ENCODE peak calls at places on chromosomes 1 and 21, in four cellular contexts. X is A549, F is H1, M is K562. J is an unnamed sample.

GRCh38 chr1:119075614-119076013 is 64.8 kb downstream of the WARS2 start:
- DNase-seq in M (no peak), X (no peak), F (no peak), J (peak)

GRCh38 chr21:42759594-42759927 is 106.1 kb downstream of the PDE9A start:
- DNase-seq in F (no peak), M (no peak), X (no peak), J (no peak)

GRCh38 chr21:37582613-37583012 is 216.0 kb downstream of the DYRK1A start:
- DNase-seq in M (peak), F (no peak), X (peak), J (peak)

GRCh38 chr1:226064168-226064815 is 1.8 kb downstream of the H3-3A start:
- DNase-seq in F (no peak), M (no peak), X (peak), J (no peak)

GRCh38 chr1:27544818-27545612 is 55.0 kb upstream of the WASF2 start:
- DNase-seq in F (no peak), X (no peak), M (no peak), J (peak)

GRCh38 chr1:11831945-11832725 is 15.4 kb downstream of the NPPA start:
- DNase-seq in F (no peak), M (peak), X (no peak), J (no peak)

GRCh38 chr1:1984560-1985070 is 19.0 kb downstream of the CFAP74 start:
- DNase-seq in M (no peak), F (no peak), X (no peak), J (no peak)

GRCh38 chr1:22500476-22500875 is 48.8 kb downstream of the ZBTB40 start:
- DNase-seq in X (no peak), F (no peak), M (no peak), J (peak)

GRCh38 chr1:77688939-77689338 is 6.5 kb upstream of the ZZZ3 start:
- DNase-seq in M (no peak), X (no peak), F (no peak), J (no peak)

GRCh38 chr1:71668059-71668458 is 587.2 kb upstream of the ZRANB2 start:
- DNase-seq in X (no peak), M (no peak), F (no peak), J (peak)

GRCh38 chr1:244497805-244498204 is 36.7 kb downstream of the CATSPERE start:
- DNase-seq in X (no peak), M (no peak), F (no peak), J (no peak)

GRCh38 chr1:99639408-99639807 is 6.5 kb upstream of the PALMD start:
- DNase-seq in M (no peak), X (no peak), F (no peak), J (no peak)

GRCh38 chr1:179955318-179955638 is 668 bp downstream of the CEP350 start:
- DNase-seq in M (no peak), X (peak), F (no peak), J (peak)

GRCh38 chr21:36883532-36884486 is 82.7 kb downstream of the HLCS start:
- DNase-seq in F (no peak), X (peak), M (no peak), J (peak)

GRCh38 chr1:245409341-245410195 is 254.8 kb downstream of the KIF26B start:
- DNase-seq in X (no peak), M (no peak), F (no peak), J (no peak)

GRCh38 chr1:199298825-199299224 is 660.0 kb downstream of the PTPRC start:
- DNase-seq in F (no peak), M (no peak), X (no peak), J (peak)

GRCh38 chr1:210363119-210363518 is 34.4 kb downstream of the HHAT start:
- DNase-seq in M (no peak), F (no peak), X (no peak), J (no peak)

GRCh38 chr1:210364479-210364878 is 35.8 kb downstream of the HHAT start:
- DNase-seq in F (no peak), X (no peak), M (no peak), J (no peak)

GRCh38 chr1:210361665-210362064 is 33.0 kb downstream of the HHAT start:
- DNase-seq in X (no peak), M (no peak), F (no peak), J (no peak)

GRCh38 chr1:210360852-210361477 is 32.3 kb downstream of the HHAT start:
- DNase-seq in X (peak), F (no peak), M (peak), J (peak)

GRCh38 chr1:210362526-210362925 is 33.8 kb downstream of the HHAT start:
- DNase-seq in M (no peak), X (no peak), F (no peak), J (peak)
- TF ChIP-seq USF2 in M (no peak), X (no peak), F (no peak), J (no peak)

DNA sequence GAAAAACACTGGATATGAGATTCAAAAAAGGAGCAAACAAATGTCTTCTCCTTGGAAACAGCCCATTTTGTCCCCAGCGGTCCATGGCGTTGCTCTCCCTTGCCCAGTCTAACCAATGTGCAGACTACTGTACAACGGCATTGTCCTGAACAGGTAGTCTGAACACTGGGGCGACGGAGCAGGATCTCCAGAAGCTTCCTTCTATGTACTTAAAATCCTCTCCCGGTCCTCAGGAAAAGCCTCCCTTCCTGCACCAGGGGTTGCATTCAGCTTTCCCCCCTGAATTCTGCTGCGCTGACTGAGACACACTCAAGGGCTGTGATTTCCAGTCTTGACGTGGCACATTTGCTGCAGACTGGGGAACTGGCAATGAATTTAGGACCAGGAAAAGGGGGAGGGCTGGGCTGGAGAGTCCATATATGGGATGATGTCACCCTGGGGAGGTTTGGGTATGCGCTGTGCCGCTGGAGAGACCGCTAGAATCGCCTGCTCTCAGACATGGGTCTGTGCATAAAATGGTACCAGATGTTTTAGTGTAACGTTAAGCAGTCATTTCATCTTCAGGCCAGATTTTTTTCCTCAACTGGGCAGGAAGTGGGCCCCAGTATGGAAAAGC is 275.9 kb upstream of the C1orf105 start:
- DNase-seq in M (no peak), X (no peak), F (no peak), J (peak)
- TF ChIP-seq MAFK in M (no peak), X (no peak), F (no peak), J (no peak)

DNA sequence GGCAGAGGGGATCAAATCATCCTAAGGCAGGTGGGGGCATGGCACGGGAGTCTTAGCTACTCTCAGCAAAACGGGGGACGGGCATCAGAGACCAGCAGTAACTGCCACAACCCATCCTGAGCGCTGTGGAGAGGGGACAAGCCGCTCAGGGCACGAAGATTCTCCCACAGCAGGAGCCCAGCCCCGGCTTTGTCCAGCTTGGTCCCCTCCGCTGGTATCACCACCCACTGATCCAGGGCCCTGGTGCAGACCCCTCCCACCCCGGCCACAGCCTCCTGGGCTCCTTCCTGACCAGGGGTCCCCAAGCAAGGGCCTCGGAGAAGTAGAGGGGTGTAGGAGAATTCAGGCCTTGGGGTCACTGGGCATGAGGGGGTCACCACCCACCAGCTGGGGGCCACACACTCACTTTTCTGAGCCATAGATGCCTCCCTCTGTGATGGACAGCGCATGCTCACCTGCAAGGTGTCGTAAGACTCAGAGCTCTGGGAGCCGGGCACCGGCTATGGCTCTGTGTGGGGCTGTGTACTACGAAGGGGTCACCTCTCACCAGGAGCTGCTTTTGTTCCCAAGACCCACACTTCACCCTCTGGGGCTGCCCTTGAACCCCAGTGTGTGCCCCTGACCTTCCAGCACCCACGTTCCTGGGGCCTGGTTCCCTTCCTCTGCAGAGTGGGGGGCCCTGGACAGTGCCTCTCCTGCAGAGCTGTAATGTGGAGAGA is 2.3 kb upstream of the SMIM1 start:
- DNase-seq in X (no peak), M (no peak), F (no peak), J (no peak)
- TF ChIP-seq USF2 in X (no peak), M (no peak), F (no peak), J (no peak)

GRCh38 chr1:95232646-95233320 is 1.2 kb upstream of the RWDD3 start:
- DNase-seq in F (no peak), M (no peak), X (no peak), J (peak)
- TF ChIP-seq MAFK in F (no peak), M (no peak), X (no peak), J (no peak)

GRCh38 chr1:53737648-53738204 is 1.2 kb downstream of the GLIS1 start:
- DNase-seq in F (no peak), X (no peak), M (no peak), J (no peak)
- TF ChIP-seq USF2 in F (no peak), X (no peak), M (no peak), J (no peak)

GRCh38 chr1:54137532-54138061 is 15.2 kb downstream of the CDCP2 start:
- DNase-seq in F (no peak), M (no peak), X (no peak), J (peak)
- TF ChIP-seq MAFK in F (no peak), M (no peak), X (no peak), J (no peak)

DNA sequence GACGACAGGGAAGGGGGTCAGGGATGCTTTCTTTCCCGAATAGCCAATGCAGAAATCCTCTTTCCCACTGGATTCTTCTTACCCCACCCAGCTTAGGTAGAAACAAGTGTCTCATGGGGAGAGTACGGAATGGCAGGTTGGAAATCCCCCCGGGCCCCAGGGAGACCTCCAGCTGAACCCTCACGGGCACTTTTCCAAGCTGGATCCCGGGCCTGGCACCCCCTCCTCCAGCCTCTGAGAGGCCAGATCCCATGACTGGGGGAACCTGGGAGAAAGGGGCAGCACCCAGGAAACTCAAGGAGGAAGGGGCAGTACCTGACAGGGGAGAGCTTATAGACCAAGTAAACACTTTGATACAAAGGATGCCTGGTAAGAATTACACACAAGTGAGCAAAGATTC is 1.3 kb downstream of the PKP1 start:
- DNase-seq in F (no peak), X (no peak), M (no peak), J (no peak)
- TF ChIP-seq USF2 in F (no peak), X (no peak), M (no peak), J (no peak)

GRCh38 chr21:32524010-32524719 is 61.2 kb downstream of the TCP10L start:
- DNase-seq in X (no peak), F (no peak), M (no peak), J (peak)
- TF ChIP-seq MAFK in X (no peak), F (no peak), M (no peak), J (peak)

DNA sequence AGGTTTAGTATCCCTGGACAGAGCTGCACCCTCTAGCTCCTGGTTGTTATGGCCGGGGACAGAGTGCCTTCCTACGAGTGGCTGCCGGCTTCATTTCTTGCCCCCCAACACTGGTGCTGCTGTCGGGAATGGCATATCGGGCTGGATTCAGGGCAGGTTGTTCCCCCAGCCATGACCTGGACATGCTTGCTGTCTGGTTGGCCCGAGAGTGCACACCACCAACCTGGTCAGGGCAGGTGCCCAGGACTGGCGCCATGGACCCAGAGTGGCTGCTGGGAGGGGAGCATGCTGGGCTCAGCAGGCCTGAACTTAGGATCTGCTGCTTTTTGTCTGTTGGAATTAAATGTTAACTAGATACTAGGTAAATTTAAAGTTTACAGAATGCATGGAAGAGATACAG is 21.8 kb downstream of the H6PD start:
- DNase-seq in F (no peak), X (no peak), M (no peak), J (no peak)
- TF ChIP-seq USF2 in F (no peak), X (no peak), M (no peak), J (no peak)

DNA sequence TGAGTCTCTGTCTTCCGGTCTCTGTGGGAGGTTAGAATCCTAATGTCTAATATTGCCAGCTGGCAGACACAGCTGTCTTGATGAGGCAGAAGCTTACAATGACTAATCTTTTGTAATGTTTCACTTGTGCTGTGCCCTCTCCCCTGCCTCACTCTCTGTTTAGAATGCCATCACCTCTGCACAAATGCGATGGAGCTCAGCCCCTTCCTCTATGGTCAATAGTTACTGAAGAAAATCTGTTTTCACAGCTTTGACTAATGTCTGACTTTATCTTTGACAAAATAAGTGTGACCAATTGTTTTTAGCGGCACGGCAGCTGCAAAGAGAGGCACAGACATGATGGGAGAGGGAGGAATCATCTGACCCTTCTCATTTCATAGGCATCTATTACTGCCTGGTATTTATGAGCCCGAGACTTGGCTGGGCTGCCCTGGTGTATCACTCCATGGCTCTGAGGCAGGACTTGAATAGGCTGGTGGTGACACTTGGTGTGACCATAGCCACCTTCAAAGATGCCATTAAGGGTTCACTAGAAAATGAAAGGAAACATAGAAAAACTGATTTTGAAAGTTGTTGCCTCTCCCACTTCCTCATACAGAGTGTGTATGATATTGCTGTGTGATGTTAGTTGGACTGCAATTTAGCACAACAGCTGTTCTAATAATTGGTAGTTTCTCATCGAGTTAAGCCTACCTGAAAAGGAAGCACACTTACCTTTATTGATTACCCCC is 163.2 kb upstream of the NBPF11 start:
- DNase-seq in X (no peak), M (no peak), F (no peak), J (no peak)
- TF ChIP-seq MAFK in X (no peak), M (no peak), F (no peak), J (no peak)